ENCODE peak calls at places on chromosomes 13 and 19, in nine cellular contexts. One of them, this sample, is unnamed.

GRCh38 chr19:46404884-46405658 is 8.3 kb downstream of the CCDC8 start:
- DNase-seq in GM23248: no peak
- DNase-seq in PC-3: peak; percentile 14
- DNase-seq in hepatocyte: peak; percentile 85
- DNase-seq in neural progenitor cell: peak; percentile 75
- DNase-seq in HCT116: no peak
- DNase-seq in GM23338: peak; percentile 81
- DNase-seq in SK-N-SH: no peak
- DNase-seq in OCI-LY7: peak; percentile 80
- DNase-seq in this sample: no peak

GRCh38 chr19:40609561-40610395 is 8.6 kb downstream of the LTBP4 start:
- DNase-seq in GM23248: peak; percentile 94
- DNase-seq in PC-3: no peak
- DNase-seq in hepatocyte: peak; percentile 87
- DNase-seq in neural progenitor cell: peak; percentile 94
- DNase-seq in HCT116: peak; percentile 88
- DNase-seq in GM23338: peak; percentile 95
- DNase-seq in SK-N-SH: peak; percentile 99
- DNase-seq in OCI-LY7: peak; percentile 89
- DNase-seq in this sample: peak; percentile 91

GRCh38 chr13:40439928-40440327 is 226.5 kb downstream of the FOXO1 start:
- DNase-seq in GM23248: no peak
- DNase-seq in PC-3: no peak
- DNase-seq in hepatocyte: no peak
- DNase-seq in neural progenitor cell: no peak
- DNase-seq in HCT116: no peak
- DNase-seq in GM23338: no peak
- DNase-seq in SK-N-SH: no peak
- DNase-seq in OCI-LY7: peak; percentile 59
- DNase-seq in this sample: no peak

GRCh38 chr19:32471095-32471494 is 65.5 kb downstream of the DPY19L3 start:
- DNase-seq in GM23248: no peak
- DNase-seq in PC-3: no peak
- DNase-seq in hepatocyte: no peak
- DNase-seq in neural progenitor cell: no peak
- DNase-seq in HCT116: no peak
- DNase-seq in GM23338: no peak
- DNase-seq in SK-N-SH: no peak
- DNase-seq in OCI-LY7: no peak
- DNase-seq in this sample: no peak

GRCh38 chr13:77338329-77338728 is 11.4 kb upstream of the MYCBP2 start:
- DNase-seq in GM23248: no peak
- DNase-seq in PC-3: no peak
- DNase-seq in hepatocyte: no peak
- DNase-seq in neural progenitor cell: no peak
- DNase-seq in HCT116: no peak
- DNase-seq in GM23338: no peak
- DNase-seq in SK-N-SH: no peak
- DNase-seq in OCI-LY7: peak; percentile 21
- DNase-seq in this sample: peak; percentile 74

GRCh38 chr13:74886496-74886895 is 595.5 kb downstream of the TBC1D4 start:
- DNase-seq in GM23248: peak; percentile 47
- DNase-seq in PC-3: peak; percentile 80
- DNase-seq in hepatocyte: no peak
- DNase-seq in neural progenitor cell: no peak
- DNase-seq in HCT116: no peak
- DNase-seq in GM23338: no peak
- DNase-seq in SK-N-SH: no peak
- DNase-seq in OCI-LY7: no peak
- DNase-seq in this sample: no peak

GRCh38 chr13:44393391-44393790 is 19.8 kb downstream of the SERP2 start:
- DNase-seq in GM23248: no peak
- DNase-seq in PC-3: no peak
- DNase-seq in hepatocyte: no peak
- DNase-seq in neural progenitor cell: no peak
- DNase-seq in HCT116: no peak
- DNase-seq in GM23338: no peak
- DNase-seq in SK-N-SH: no peak
- DNase-seq in OCI-LY7: no peak
- DNase-seq in this sample: no peak

GRCh38 chr19:30360378-30361106 is 11.6 kb upstream of the ZNF536 start:
- DNase-seq in GM23248: no peak
- DNase-seq in PC-3: no peak
- DNase-seq in hepatocyte: no peak
- DNase-seq in neural progenitor cell: peak; percentile 62
- DNase-seq in HCT116: no peak
- DNase-seq in GM23338: peak; percentile 55
- DNase-seq in SK-N-SH: peak; percentile 85
- DNase-seq in OCI-LY7: no peak
- DNase-seq in this sample: no peak

GRCh38 chr13:43877788-43878187 is 1.8 kb downstream of the CCDC122 start:
- DNase-seq in GM23248: no peak
- DNase-seq in PC-3: no peak
- DNase-seq in hepatocyte: no peak
- DNase-seq in neural progenitor cell: no peak
- DNase-seq in HCT116: no peak
- DNase-seq in GM23338: no peak
- DNase-seq in SK-N-SH: no peak
- DNase-seq in OCI-LY7: peak; percentile 10
- DNase-seq in this sample: no peak

GRCh38 chr19:42431486-42431885 is 4.3 kb upstream of the LIPE start:
- DNase-seq in GM23248: no peak
- DNase-seq in PC-3: no peak
- DNase-seq in hepatocyte: no peak
- DNase-seq in neural progenitor cell: no peak
- DNase-seq in HCT116: no peak
- DNase-seq in GM23338: no peak
- DNase-seq in SK-N-SH: no peak
- DNase-seq in OCI-LY7: no peak
- DNase-seq in this sample: no peak

GRCh38 chr13:63446329-63446728 is 2030.7 kb upstream of the PCDH20 start:
- DNase-seq in GM23248: no peak
- DNase-seq in PC-3: no peak
- DNase-seq in hepatocyte: no peak
- DNase-seq in neural progenitor cell: no peak
- DNase-seq in HCT116: no peak
- DNase-seq in GM23338: no peak
- DNase-seq in SK-N-SH: no peak
- DNase-seq in OCI-LY7: no peak
- DNase-seq in this sample: no peak

GRCh38 chr19:873084-874019 is 13.9 kb downstream of the CFD start:
- DNase-seq in GM23248: peak; percentile 76
- DNase-seq in PC-3: no peak
- DNase-seq in hepatocyte: no peak
- DNase-seq in neural progenitor cell: peak; percentile 62
- DNase-seq in HCT116: peak; percentile 56
- DNase-seq in GM23338: peak; percentile 83
- DNase-seq in SK-N-SH: peak; percentile 68
- DNase-seq in OCI-LY7: peak; percentile 94
- DNase-seq in this sample: peak; percentile 48

GRCh38 chr13:112464720-112465119 is 88.6 kb downstream of the SPACA7 start:
- DNase-seq in GM23248: no peak
- DNase-seq in PC-3: no peak
- DNase-seq in hepatocyte: no peak
- DNase-seq in neural progenitor cell: no peak
- DNase-seq in HCT116: no peak
- DNase-seq in GM23338: no peak
- DNase-seq in SK-N-SH: no peak
- DNase-seq in OCI-LY7: no peak
- DNase-seq in this sample: no peak
- TF ChIP-seq EZH2phosphoT487 in GM23248: no peak
- TF ChIP-seq EZH2phosphoT487 in PC-3: no peak
- TF ChIP-seq EZH2phosphoT487 in hepatocyte: no peak
- TF ChIP-seq EZH2phosphoT487 in neural progenitor cell: no peak
- TF ChIP-seq EZH2phosphoT487 in HCT116: no peak
- TF ChIP-seq EZH2phosphoT487 in GM23338: no peak
- TF ChIP-seq EZH2phosphoT487 in SK-N-SH: no peak
- TF ChIP-seq EZH2phosphoT487 in OCI-LY7: no peak
- TF ChIP-seq EZH2phosphoT487 in this sample: no peak

GRCh38 chr19:35059006-35059798 is 17.7 kb downstream of the HPN start:
- DNase-seq in GM23248: no peak
- DNase-seq in PC-3: no peak
- DNase-seq in hepatocyte: peak; percentile 5
- DNase-seq in neural progenitor cell: no peak
- DNase-seq in HCT116: no peak
- DNase-seq in GM23338: peak; percentile 42
- DNase-seq in SK-N-SH: no peak
- DNase-seq in OCI-LY7: no peak
- DNase-seq in this sample: no peak
- H2AFZ ChIP-seq in GM23248: no peak overlapping the region
- H2AFZ ChIP-seq in PC-3: no peak overlapping the region
- H2AFZ ChIP-seq in hepatocyte: no peak overlapping the region
- H2AFZ ChIP-seq in neural progenitor cell: no peak overlapping the region
- H2AFZ ChIP-seq in HCT116: no peak overlapping the region
- H2AFZ ChIP-seq in GM23338: no peak overlapping the region
- H2AFZ ChIP-seq in SK-N-SH: no peak overlapping the region
- H2AFZ ChIP-seq in OCI-LY7: no peak overlapping the region
- H2AFZ ChIP-seq in this sample: no peak overlapping the region

GRCh38 chr13:109212630-109213029 is 573.8 kb downstream of the IRS2 start:
- DNase-seq in GM23248: no peak
- DNase-seq in PC-3: no peak
- DNase-seq in hepatocyte: no peak
- DNase-seq in neural progenitor cell: no peak
- DNase-seq in HCT116: no peak
- DNase-seq in GM23338: no peak
- DNase-seq in SK-N-SH: no peak
- DNase-seq in OCI-LY7: no peak
- DNase-seq in this sample: no peak
- H3K4me2 ChIP-seq in GM23248: no peak overlapping the region
- H3K4me2 ChIP-seq in PC-3: no peak overlapping the region
- H3K4me2 ChIP-seq in hepatocyte: no peak overlapping the region
- H3K4me2 ChIP-seq in neural progenitor cell: no peak overlapping the region
- H3K4me2 ChIP-seq in HCT116: peak overlapping the region; percentile 65
- H3K4me2 ChIP-seq in GM23338: no peak overlapping the region
- H3K4me2 ChIP-seq in SK-N-SH: no peak overlapping the region
- H3K4me2 ChIP-seq in OCI-LY7: no peak overlapping the region
- H3K4me2 ChIP-seq in this sample: no peak overlapping the region

GRCh38 chr13:93621051-93621450 is 394.4 kb downstream of the GPC6 start:
- DNase-seq in GM23248: no peak
- DNase-seq in PC-3: no peak
- DNase-seq in hepatocyte: no peak
- DNase-seq in neural progenitor cell: no peak
- DNase-seq in HCT116: no peak
- DNase-seq in GM23338: no peak
- DNase-seq in SK-N-SH: no peak
- DNase-seq in OCI-LY7: no peak
- DNase-seq in this sample: no peak

GRCh38 chr13:93621966-93622365 is 395.4 kb downstream of the GPC6 start:
- DNase-seq in GM23248: no peak
- DNase-seq in PC-3: no peak
- DNase-seq in hepatocyte: no peak
- DNase-seq in neural progenitor cell: no peak
- DNase-seq in HCT116: no peak
- DNase-seq in GM23338: no peak
- DNase-seq in SK-N-SH: no peak
- DNase-seq in OCI-LY7: no peak
- DNase-seq in this sample: no peak

GRCh38 chr13:93624371-93624777 is 397.8 kb downstream of the GPC6 start:
- DNase-seq in GM23248: no peak
- DNase-seq in PC-3: no peak
- DNase-seq in hepatocyte: no peak
- DNase-seq in neural progenitor cell: no peak
- DNase-seq in HCT116: no peak
- DNase-seq in GM23338: no peak
- DNase-seq in SK-N-SH: no peak
- DNase-seq in OCI-LY7: no peak
- DNase-seq in this sample: peak; percentile 67

GRCh38 chr13:93625536-93625935 is 398.9 kb downstream of the GPC6 start:
- DNase-seq in GM23248: peak; percentile 14
- DNase-seq in PC-3: no peak
- DNase-seq in hepatocyte: no peak
- DNase-seq in neural progenitor cell: no peak
- DNase-seq in HCT116: no peak
- DNase-seq in GM23338: no peak
- DNase-seq in SK-N-SH: no peak
- DNase-seq in OCI-LY7: no peak
- DNase-seq in this sample: no peak

DNA sequence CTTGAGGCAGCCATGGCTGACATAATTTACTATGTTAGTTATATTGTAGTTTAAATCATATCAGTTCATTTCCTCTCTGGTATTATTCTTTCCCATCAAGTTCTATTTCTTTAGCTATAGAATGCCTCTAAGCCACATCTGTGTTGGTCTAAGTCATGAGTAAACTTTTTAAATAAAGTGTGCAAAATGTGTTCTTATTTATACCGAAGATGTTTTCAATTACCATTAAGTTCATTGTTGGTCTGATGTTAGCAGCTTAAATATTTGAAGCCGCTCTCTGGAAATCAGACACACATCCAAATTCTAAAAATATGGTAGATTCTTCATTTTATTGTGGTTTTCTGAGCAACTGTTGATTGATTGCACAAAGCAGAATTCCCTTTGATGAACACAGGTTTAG is 393.8 kb downstream of the GPC6 start:
- DNase-seq in GM23248: peak; percentile 63
- DNase-seq in PC-3: no peak
- DNase-seq in hepatocyte: no peak
- DNase-seq in neural progenitor cell: no peak
- DNase-seq in HCT116: no peak
- DNase-seq in GM23338: no peak
- DNase-seq in SK-N-SH: no peak
- DNase-seq in OCI-LY7: no peak
- DNase-seq in this sample: no peak
- TF ChIP-seq EZH2phosphoT487 in GM23248: peak; percentile 62
- TF ChIP-seq EZH2phosphoT487 in PC-3: no peak
- TF ChIP-seq EZH2phosphoT487 in hepatocyte: no peak
- TF ChIP-seq EZH2phosphoT487 in neural progenitor cell: no peak
- TF ChIP-seq EZH2phosphoT487 in HCT116: no peak
- TF ChIP-seq EZH2phosphoT487 in GM23338: no peak
- TF ChIP-seq EZH2phosphoT487 in SK-N-SH: no peak
- TF ChIP-seq EZH2phosphoT487 in OCI-LY7: no peak
- TF ChIP-seq EZH2phosphoT487 in this sample: no peak

GRCh38 chr19:3537438-3538240 is 1.3 kb upstream of the TEKTIP1 start:
- DNase-seq in GM23248: no peak
- DNase-seq in PC-3: no peak
- DNase-seq in hepatocyte: no peak
- DNase-seq in neural progenitor cell: no peak
- DNase-seq in HCT116: no peak
- DNase-seq in GM23338: no peak
- DNase-seq in SK-N-SH: no peak
- DNase-seq in OCI-LY7: no peak
- DNase-seq in this sample: no peak
- H2AFZ ChIP-seq in GM23248: no peak overlapping the region
- H2AFZ ChIP-seq in PC-3: no peak overlapping the region
- H2AFZ ChIP-seq in hepatocyte: no peak overlapping the region
- H2AFZ ChIP-seq in neural progenitor cell: no peak overlapping the region
- H2AFZ ChIP-seq in HCT116: no peak overlapping the region
- H2AFZ ChIP-seq in GM23338: no peak overlapping the region
- H2AFZ ChIP-seq in SK-N-SH: no peak overlapping the region
- H2AFZ ChIP-seq in OCI-LY7: no peak overlapping the region
- H2AFZ ChIP-seq in this sample: no peak overlapping the region